ENCODE peak calls at places on chromosomes 2 and 18, in nine cellular contexts. X is foreskin melanocyte; S is aorta; V is heart right ventricle; H is cardiac fibroblast; Y is activated CD8-positive, alpha-beta memory T cell treated with anti-CD3 and anti-CD28 coated beads for 24 hours; E is cerebellum; Q is left kidney; R is endothelial cell. L is an unnamed sample.

GRCh38 chr2:217118559-217118958 is 258.7 kb upstream of the TNP1 start:
- DNase-seq in X (no peak), S (no peak), V (no peak), H (no peak), Y (no peak), E (no peak), Q (no peak), R (no peak), L (no peak)

GRCh38 chr2:217289153-217289908 is 429.5 kb upstream of the TNP1 start:
- DNase-seq in X (no peak), S (no peak), V (peak), H (peak), Y (no peak), E (no peak), Q (peak), R (no peak), L (no peak)

GRCh38 chr18:70553961-70554325 is 265.1 kb downstream of the SOCS6 start:
- DNase-seq in X (no peak), S (no peak), V (no peak), H (no peak), Y (no peak), E (peak), Q (no peak), R (no peak), L (no peak)

GRCh38 chr2:191899442-191899841 is 52.6 kb upstream of the CAVIN2 start:
- DNase-seq in X (peak), S (no peak), V (no peak), H (peak), Y (no peak), E (no peak), Q (no peak), R (no peak), L (no peak)

GRCh38 chr2:191226196-191226595 is 19.0 kb upstream of the MYO1B start:
- DNase-seq in X (no peak), S (no peak), V (peak), H (peak), Y (no peak), E (no peak), Q (no peak), R (no peak), L (no peak)

GRCh38 chr2:66095820-66096219 is 339.1 kb upstream of the MEIS1 start:
- DNase-seq in X (no peak), S (no peak), V (no peak), H (no peak), Y (no peak), E (no peak), Q (peak), R (no peak), L (no peak)

GRCh38 chr2:239084007-239084406 is 236.1 kb downstream of the TWIST2 start:
- DNase-seq in X (no peak), S (no peak), V (no peak), H (no peak), Y (no peak), E (no peak), Q (no peak), R (no peak), L (no peak)

GRCh38 chr2:60926751-60927568 is 45.6 kb downstream of the REL start:
- DNase-seq in X (no peak), S (no peak), V (no peak), H (peak), Y (no peak), E (no peak), Q (no peak), R (no peak), L (no peak)

L was measured in SK-MEL-5.